ENCODE peak calls at places on chromosomes 2 and 18, in five cellular contexts. One of them, this sample, is unnamed.

GRCh38 chr18:57432765-57433400 is 2.3 kb upstream of the ONECUT2 start:
- DNase-seq in tibial artery: no peak
- DNase-seq in tibial nerve: no peak
- DNase-seq in neuronal stem cell: no peak
- DNase-seq in brain microvascular endothelial cell: no peak
- DNase-seq in this sample: no peak

GRCh38 chr18:79503891-79504475 is 108.3 kb downstream of the NFATC1 start:
- DNase-seq in tibial artery: peak; percentile 29
- DNase-seq in tibial nerve: no peak
- DNase-seq in neuronal stem cell: no peak
- DNase-seq in brain microvascular endothelial cell: no peak
- DNase-seq in this sample: no peak

GRCh38 chr2:234916674-234917073 is 35.1 kb upstream of the SH3BP4 start:
- DNase-seq in tibial artery: no peak
- DNase-seq in tibial nerve: no peak
- DNase-seq in neuronal stem cell: no peak
- DNase-seq in brain microvascular endothelial cell: no peak
- DNase-seq in this sample: no peak

GRCh38 chr2:88099798-88100488 is 27.9 kb downstream of the FABP1 start:
- DNase-seq in tibial artery: no peak
- DNase-seq in tibial nerve: no peak
- DNase-seq in neuronal stem cell: peak; percentile 83
- DNase-seq in brain microvascular endothelial cell: peak; percentile 2
- DNase-seq in this sample: no peak

GRCh38 chr18:59724116-59724515 is 26.9 kb upstream of the CCBE1 start:
- DNase-seq in tibial artery: no peak
- DNase-seq in tibial nerve: no peak
- DNase-seq in neuronal stem cell: no peak
- DNase-seq in brain microvascular endothelial cell: no peak
- DNase-seq in this sample: no peak

GRCh38 chr2:237118025-237118424 is 32.3 kb downstream of the COPS8 start:
- DNase-seq in tibial artery: no peak
- DNase-seq in tibial nerve: no peak
- DNase-seq in neuronal stem cell: no peak
- DNase-seq in brain microvascular endothelial cell: no peak
- DNase-seq in this sample: no peak

GRCh38 chr2:231052494-231053451 is 3.9 kb upstream of the PSMD1 start:
- DNase-seq in tibial artery: peak; percentile 88
- DNase-seq in tibial nerve: peak; percentile 55
- DNase-seq in neuronal stem cell: peak; percentile 82
- DNase-seq in brain microvascular endothelial cell: peak; percentile 68
- DNase-seq in this sample: peak; percentile 74

GRCh38 chr2:12321886-12322285 is 394.9 kb upstream of the TRIB2 start:
- DNase-seq in tibial artery: no peak
- DNase-seq in tibial nerve: no peak
- DNase-seq in neuronal stem cell: no peak
- DNase-seq in brain microvascular endothelial cell: no peak
- DNase-seq in this sample: no peak

GRCh38 chr2:101341421-101341820 is 32.9 kb upstream of the RNF149 start:
- DNase-seq in tibial artery: no peak
- DNase-seq in tibial nerve: no peak
- DNase-seq in neuronal stem cell: no peak
- DNase-seq in brain microvascular endothelial cell: no peak
- DNase-seq in this sample: no peak

GRCh38 chr2:189408294-189408693 is 33.0 kb upstream of the WDR75 start:
- DNase-seq in tibial artery: no peak
- DNase-seq in tibial nerve: no peak
- DNase-seq in neuronal stem cell: no peak
- DNase-seq in brain microvascular endothelial cell: no peak
- DNase-seq in this sample: no peak

GRCh38 chr2:10278029-10278762 is 24.5 kb upstream of the HPCAL1 start:
- DNase-seq in tibial artery: peak; percentile 87
- DNase-seq in tibial nerve: peak; percentile 44
- DNase-seq in neuronal stem cell: no peak
- DNase-seq in brain microvascular endothelial cell: peak; percentile 83
- DNase-seq in this sample: no peak

GRCh38 chr2:36356990-36357505 is 1.5 kb downstream of the CRIM1 start:
- DNase-seq in tibial artery: no peak
- DNase-seq in tibial nerve: no peak
- DNase-seq in neuronal stem cell: no peak
- DNase-seq in brain microvascular endothelial cell: no peak
- DNase-seq in this sample: no peak

GRCh38 chr2:160912276-160912675 is 248.0 kb upstream of the TANK start:
- DNase-seq in tibial artery: no peak
- DNase-seq in tibial nerve: no peak
- DNase-seq in neuronal stem cell: no peak
- DNase-seq in brain microvascular endothelial cell: no peak
- DNase-seq in this sample: no peak

GRCh38 chr2:212032536-212033219 is 505.9 kb downstream of the ERBB4 start:
- DNase-seq in tibial artery: no peak
- DNase-seq in tibial nerve: no peak
- DNase-seq in neuronal stem cell: no peak
- DNase-seq in brain microvascular endothelial cell: peak; percentile 42
- DNase-seq in this sample: no peak

GRCh38 chr2:46836295-46837111 is 79.1 kb downstream of the MCFD2 start:
- DNase-seq in tibial artery: peak; percentile 65
- DNase-seq in tibial nerve: no peak
- DNase-seq in neuronal stem cell: no peak
- DNase-seq in brain microvascular endothelial cell: no peak
- DNase-seq in this sample: no peak

GRCh38 chr2:171811229-171811628 is 82.8 kb downstream of the SLC25A12 start:
- DNase-seq in tibial artery: no peak
- DNase-seq in tibial nerve: no peak
- DNase-seq in neuronal stem cell: no peak
- DNase-seq in brain microvascular endothelial cell: no peak
- DNase-seq in this sample: no peak

GRCh38 chr2:95041060-95041823 is 15.7 kb downstream of the MAL start:
- DNase-seq in tibial artery: no peak
- DNase-seq in tibial nerve: no peak
- DNase-seq in neuronal stem cell: no peak
- DNase-seq in brain microvascular endothelial cell: no peak
- DNase-seq in this sample: no peak

GRCh38 chr2:10128420-10128819 is 5.9 kb downstream of the RRM2 start:
- DNase-seq in tibial artery: no peak
- DNase-seq in tibial nerve: no peak
- DNase-seq in neuronal stem cell: no peak
- DNase-seq in brain microvascular endothelial cell: no peak
- DNase-seq in this sample: no peak

GRCh38 chr2:203361922-203362321 is 33.7 kb downstream of the ABI2 start:
- DNase-seq in tibial artery: no peak
- DNase-seq in tibial nerve: no peak
- DNase-seq in neuronal stem cell: no peak
- DNase-seq in brain microvascular endothelial cell: no peak
- DNase-seq in this sample: no peak

GRCh38 chr2:214315324-214315723 is 95.5 kb upstream of the VWC2L start:
- DNase-seq in tibial artery: no peak
- DNase-seq in tibial nerve: no peak
- DNase-seq in neuronal stem cell: no peak
- DNase-seq in brain microvascular endothelial cell: no peak
- DNase-seq in this sample: no peak

GRCh38 chr2:199457147-199458016 is at the start of gene SATB2:
- DNase-seq in tibial artery: no peak
- DNase-seq in tibial nerve: no peak
- DNase-seq in neuronal stem cell: peak; percentile 31
- DNase-seq in brain microvascular endothelial cell: peak; percentile 37
- DNase-seq in this sample: no peak

GRCh38 chr2:45690223-45690622 is 38.7 kb downstream of the PRKCE start:
- DNase-seq in tibial artery: no peak
- DNase-seq in tibial nerve: no peak
- DNase-seq in neuronal stem cell: no peak
- DNase-seq in brain microvascular endothelial cell: no peak
- DNase-seq in this sample: no peak

GRCh38 chr2:8089596-8089995 is 592.3 kb upstream of the ID2 start:
- DNase-seq in tibial artery: no peak
- DNase-seq in tibial nerve: no peak
- DNase-seq in neuronal stem cell: no peak
- DNase-seq in brain microvascular endothelial cell: peak; percentile 52
- DNase-seq in this sample: no peak

GRCh38 chr18:78526275-78526674 is 453.3 kb upstream of the SALL3 start:
- DNase-seq in tibial artery: no peak
- DNase-seq in tibial nerve: no peak
- DNase-seq in neuronal stem cell: no peak
- DNase-seq in brain microvascular endothelial cell: no peak
- DNase-seq in this sample: no peak

GRCh38 chr2:201888476-201888875 is 82.1 kb downstream of the CDK15 start:
- DNase-seq in tibial artery: no peak
- DNase-seq in tibial nerve: no peak
- DNase-seq in neuronal stem cell: peak; percentile 45
- DNase-seq in brain microvascular endothelial cell: no peak
- DNase-seq in this sample: no peak

GRCh38 chr2:98269274-98269673 is 77.0 kb upstream of the CNGA3 start:
- DNase-seq in tibial artery: no peak
- DNase-seq in tibial nerve: no peak
- DNase-seq in neuronal stem cell: peak; percentile 36
- DNase-seq in brain microvascular endothelial cell: peak; percentile 61
- DNase-seq in this sample: no peak

GRCh38 chr2:19225931-19226330 is 132.5 kb downstream of the OSR1 start:
- DNase-seq in tibial artery: no peak
- DNase-seq in tibial nerve: no peak
- DNase-seq in neuronal stem cell: no peak
- DNase-seq in brain microvascular endothelial cell: no peak
- DNase-seq in this sample: no peak

GRCh38 chr2:15943914-15944313 is 3.6 kb downstream of the MYCN start:
- DNase-seq in tibial artery: no peak
- DNase-seq in tibial nerve: no peak
- DNase-seq in neuronal stem cell: no peak
- DNase-seq in brain microvascular endothelial cell: no peak
- DNase-seq in this sample: no peak
- H3K27ac ChIP-seq in tibial artery: no peak overlapping the region
- H3K27ac ChIP-seq in tibial nerve: peak overlapping the region; percentile 63
- H3K27ac ChIP-seq in neuronal stem cell: no peak overlapping the region
- H3K27ac ChIP-seq in brain microvascular endothelial cell: no peak overlapping the region
- H3K27ac ChIP-seq in this sample: peak overlapping the region; percentile 84

GRCh38 chr18:22198163-22198562 is 28.8 kb downstream of the GATA6 start:
- DNase-seq in tibial artery: no peak
- DNase-seq in tibial nerve: no peak
- DNase-seq in neuronal stem cell: no peak
- DNase-seq in brain microvascular endothelial cell: no peak
- DNase-seq in this sample: no peak
- H3K27ac ChIP-seq in tibial artery: peak overlapping the region; percentile 11
- H3K27ac ChIP-seq in tibial nerve: no peak overlapping the region
- H3K27ac ChIP-seq in neuronal stem cell: no peak overlapping the region
- H3K27ac ChIP-seq in brain microvascular endothelial cell: no peak overlapping the region
- H3K27ac ChIP-seq in this sample: no peak overlapping the region

GRCh38 chr2:17594533-17595391 is 54.3 kb downstream of the VSNL1 start:
- DNase-seq in tibial artery: no peak
- DNase-seq in tibial nerve: no peak
- DNase-seq in neuronal stem cell: no peak
- DNase-seq in brain microvascular endothelial cell: no peak
- DNase-seq in this sample: no peak
- H3K27ac ChIP-seq in tibial artery: no peak overlapping the region
- H3K27ac ChIP-seq in tibial nerve: no peak overlapping the region
- H3K27ac ChIP-seq in neuronal stem cell: no peak overlapping the region
- H3K27ac ChIP-seq in brain microvascular endothelial cell: no peak overlapping the region
- H3K27ac ChIP-seq in this sample: no peak overlapping the region

DNA sequence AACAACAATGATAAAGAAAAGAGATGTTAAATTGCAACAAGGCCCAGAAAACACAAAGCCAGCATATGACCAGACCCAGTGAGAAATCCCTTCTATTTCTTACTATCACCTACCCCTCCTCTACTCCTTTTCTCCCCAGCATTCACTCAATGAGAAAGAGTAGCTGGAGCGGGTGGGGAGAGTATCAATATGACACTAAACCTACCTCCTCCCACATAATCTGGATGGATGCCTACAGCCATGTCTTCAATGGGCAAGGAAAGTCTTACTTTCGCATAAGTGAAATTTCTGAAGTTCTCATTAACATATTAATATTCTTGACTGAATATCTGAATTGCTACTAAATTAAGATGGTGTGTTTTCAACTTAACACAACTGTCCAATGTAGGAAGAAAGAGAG is 78.2 kb downstream of the AFF3 start:
- DNase-seq in tibial artery: no peak
- DNase-seq in tibial nerve: no peak
- DNase-seq in neuronal stem cell: no peak
- DNase-seq in brain microvascular endothelial cell: no peak
- DNase-seq in this sample: no peak
- H3K27ac ChIP-seq in tibial artery: no peak overlapping the region
- H3K27ac ChIP-seq in tibial nerve: no peak overlapping the region
- H3K27ac ChIP-seq in neuronal stem cell: no peak overlapping the region
- H3K27ac ChIP-seq in brain microvascular endothelial cell: no peak overlapping the region
- H3K27ac ChIP-seq in this sample: no peak overlapping the region

GRCh38 chr2:227876536-227876882 is 5.1 kb downstream of the DAW1 start:
- DNase-seq in tibial artery: no peak
- DNase-seq in tibial nerve: no peak
- DNase-seq in neuronal stem cell: no peak
- DNase-seq in brain microvascular endothelial cell: peak; percentile 35
- DNase-seq in this sample: no peak
- H3K27ac ChIP-seq in tibial artery: no peak overlapping the region
- H3K27ac ChIP-seq in tibial nerve: peak overlapping the region; percentile 79
- H3K27ac ChIP-seq in neuronal stem cell: no peak overlapping the region
- H3K27ac ChIP-seq in brain microvascular endothelial cell: peak overlapping the region; percentile 89
- H3K27ac ChIP-seq in this sample: no peak overlapping the region

DNA sequence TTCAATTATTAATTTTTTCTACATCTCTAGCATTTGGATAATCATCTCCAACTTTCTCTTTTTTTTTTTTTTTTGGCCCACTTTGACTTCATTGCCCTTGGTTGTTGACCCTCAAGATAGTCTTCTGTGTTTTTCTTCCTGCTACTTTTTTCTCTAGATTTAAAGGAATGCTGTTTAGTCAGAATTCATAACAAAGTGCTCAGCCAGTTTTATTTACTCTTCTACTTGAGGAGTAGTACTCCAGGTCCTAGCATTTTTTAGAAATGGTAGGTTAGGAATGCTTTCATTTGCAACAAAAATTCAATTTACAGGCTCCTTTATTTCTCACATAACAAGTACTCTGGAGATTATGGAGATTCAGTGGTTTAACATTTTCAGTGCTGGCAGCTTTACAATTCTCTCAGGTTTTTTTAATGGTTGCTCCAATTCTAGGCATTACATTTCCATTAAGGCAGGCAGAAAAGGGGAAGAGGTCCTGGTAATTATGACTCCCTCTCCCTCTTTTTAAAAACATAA is 58.2 kb downstream of the KIAA1328 start:
- DNase-seq in tibial artery: no peak
- DNase-seq in tibial nerve: no peak
- DNase-seq in neuronal stem cell: no peak
- DNase-seq in brain microvascular endothelial cell: no peak
- DNase-seq in this sample: no peak
- H3K27ac ChIP-seq in tibial artery: no peak overlapping the region
- H3K27ac ChIP-seq in tibial nerve: no peak overlapping the region
- H3K27ac ChIP-seq in neuronal stem cell: no peak overlapping the region
- H3K27ac ChIP-seq in brain microvascular endothelial cell: no peak overlapping the region
- H3K27ac ChIP-seq in this sample: no peak overlapping the region

GRCh38 chr2:127463155-127463991 is 45.1 kb downstream of the PROC start:
- DNase-seq in tibial artery: no peak
- DNase-seq in tibial nerve: no peak
- DNase-seq in neuronal stem cell: peak; percentile 30
- DNase-seq in brain microvascular endothelial cell: no peak
- DNase-seq in this sample: no peak
- H3K27ac ChIP-seq in tibial artery: no peak overlapping the region
- H3K27ac ChIP-seq in tibial nerve: no peak overlapping the region
- H3K27ac ChIP-seq in neuronal stem cell: no peak overlapping the region
- H3K27ac ChIP-seq in brain microvascular endothelial cell: no peak overlapping the region
- H3K27ac ChIP-seq in this sample: no peak overlapping the region